ENCODE peak calls at places on chromosomes 5 and 9, in seven cellular contexts. V is cardiac fibroblast, Z is GM13976, U is astrocyte, K is fibroblast of lung, R is heart left ventricle, O is AG09309. G is an unnamed sample.

GRCh38 chr5:18792145-18792544 is 1157.9 kb downstream of the TAF11L14 start:
- DNase-seq in K (peak; percentile 21), R (no peak), Z (no peak), U (peak; percentile 14), O (no peak), V (peak; percentile 1), G (no peak)

GRCh38 chr9:135476981-135477380 is 2.6 kb upstream of the PPP1R26 start:
- DNase-seq in U (peak; percentile 41), K (peak; percentile 44), O (peak; percentile 40), V (no peak), Z (no peak), R (no peak), G (no peak)

GRCh38 chr9:15697459-15697858 is 144.6 kb downstream of the CCDC171 start:
- DNase-seq in O (peak; percentile 39), Z (no peak), K (peak; percentile 89), V (peak; percentile 80), R (no peak), U (peak; percentile 89), G (peak; percentile 93)

GRCh38 chr5:176517053-176517661 is 20.0 kb downstream of the RNF44 start:
- DNase-seq in O (no peak), V (no peak), K (no peak), U (no peak), R (no peak), Z (no peak), G (no peak)

GRCh38 chr5:149938791-149939358 is 5.7 kb downstream of the PDE6A start:
- DNase-seq in R (no peak), U (peak; percentile 89), V (peak; percentile 97), O (peak; percentile 59), Z (no peak), K (peak; percentile 93), G (peak; percentile 94)

GRCh38 chr9:116286287-116286686 is 132.7 kb downstream of the PAPPA start:
- DNase-seq in U (no peak), Z (no peak), K (peak; percentile 27), R (no peak), V (no peak), O (no peak), G (no peak)

GRCh38 chr9:87112656-87113055 is 165.3 kb upstream of the GAS1 start:
- DNase-seq in O (no peak), R (no peak), U (peak; percentile 15), K (peak; percentile 27), Z (no peak), V (peak; percentile 75), G (peak; percentile 8)

GRCh38 chr9:71681708-71682268 is 86.5 kb downstream of the CEMIP2 start:
- DNase-seq in R (no peak), V (peak; percentile 70), O (no peak), K (peak; percentile 93), Z (no peak), U (peak; percentile 88), G (peak; percentile 69)

GRCh38 chr9:105911104-105911911 is 217.0 kb downstream of the TMEM38B start:
- DNase-seq in K (peak; percentile 40), V (no peak), Z (no peak), U (peak; percentile 31), O (no peak), R (no peak), G (no peak)

GRCh38 chr5:178450121-178450631 is 140.0 kb downstream of the COL23A1 start:
- DNase-seq in R (no peak), O (no peak), U (no peak), V (no peak), Z (no peak), K (no peak), G (no peak)

GRCh38 chr9:117028103-117028858 is 341.2 kb downstream of the TRIM32 start:
- DNase-seq in Z (no peak), R (no peak), O (no peak), U (no peak), V (no peak), K (no peak), G (no peak)

GRCh38 chr5:142749321-142749720 is 20.9 kb upstream of the ARHGAP26 start:
- DNase-seq in Z (no peak), R (no peak), U (peak; percentile 73), V (peak; percentile 85), O (peak; percentile 28), K (peak; percentile 81), G (peak; percentile 46)

GRCh38 chr5:17805426-17805825 is 171.2 kb downstream of the TAF11L14 start:
- DNase-seq in R (no peak), V (no peak), Z (no peak), O (no peak), K (peak; percentile 15), U (no peak), G (no peak)

GRCh38 chr9:135471751-135472640 is 7.6 kb upstream of the PPP1R26 start:
- DNase-seq in V (no peak), U (no peak), Z (no peak), R (no peak), K (peak; percentile 15), O (no peak), G (no peak)

GRCh38 chr9:104906441-104907277 is 21.3 kb downstream of the ABCA1 start:
- DNase-seq in U (peak; percentile 81), O (peak; percentile 68), Z (no peak), V (peak; percentile 95), K (peak; percentile 85), R (no peak), G (peak; percentile 85)

GRCh38 chr9:85081963-85082362 is 412.4 kb downstream of the NTRK2 start:
- DNase-seq in Z (no peak), U (no peak), R (no peak), O (no peak), K (no peak), V (no peak), G (no peak)

GRCh38 chr9:124180557-124180956 is 77.2 kb upstream of the NEK6 start:
- DNase-seq in V (peak; percentile 50), R (peak; percentile 34), Z (no peak), O (no peak), U (peak; percentile 12), K (peak; percentile 30), G (peak; percentile 1)

GRCh38 chr5:140725799-140726471 is 25.7 kb downstream of the ZMAT2 start:
- DNase-seq in K (peak; percentile 92), V (peak; percentile 98), O (peak; percentile 79), R (peak; percentile 17), Z (peak; percentile 62), U (peak; percentile 87), G (peak; percentile 97)

GRCh38 chr9:126516936-126517750 is 96.6 kb upstream of the LMX1B start:
- DNase-seq in U (peak; percentile 78), K (peak; percentile 81), O (peak; percentile 52), Z (peak; percentile 63), R (peak; percentile 48), V (peak; percentile 70), G (peak; percentile 78)

GRCh38 chr5:134902071-134902801 is 2.7 kb upstream of the PCBD2 start:
- DNase-seq in K (peak; percentile 8), U (no peak), O (no peak), V (no peak), R (no peak), Z (peak; percentile 74), G (peak; percentile 4)

GRCh38 chr9:35690447-35691324 is 961 bp upstream of the TPM2 start:
- DNase-seq in V (peak; percentile 75), R (peak; percentile 89), K (peak; percentile 83), Z (peak; percentile 71), O (no peak), U (peak; percentile 72), G (peak; percentile 74)

GRCh38 chr9:98584059-98584458 is 124.7 kb downstream of the GABBR2 start:
- DNase-seq in Z (no peak), U (no peak), R (no peak), O (no peak), V (no peak), K (no peak), G (no peak)

GRCh38 chr9:124754289-124754688 is 16.8 kb downstream of the NR6A1 start:
- DNase-seq in U (no peak), R (no peak), V (peak; percentile 53), O (no peak), K (peak; percentile 36), Z (no peak), G (peak; percentile 53)

GRCh38 chr5:172424111-172424490 is 30.2 kb downstream of the SH3PXD2B start:
- DNase-seq in U (no peak), K (peak; percentile 47), V (no peak), Z (no peak), O (no peak), R (no peak), G (no peak)

GRCh38 chr5:160233215-160233614 is 3.9 kb downstream of the FABP6 start:
- DNase-seq in R (no peak), V (no peak), O (no peak), Z (no peak), U (peak; percentile 20), K (peak; percentile 30), G (no peak)

GRCh38 chr9:118992813-118993747 is 376.2 kb downstream of the BRINP1 start:
- DNase-seq in R (no peak), Z (no peak), K (peak; percentile 52), V (no peak), U (peak; percentile 43), O (no peak), G (no peak)

GRCh38 chr9:131670247-131670681 is 69.6 kb downstream of the RAPGEF1 start:
- DNase-seq in K (no peak), U (no peak), O (no peak), R (peak; percentile 82), Z (no peak), V (no peak), G (no peak)

GRCh38 chr9:110099236-110099741 is 108.7 kb downstream of the C9orf152 start:
- DNase-seq in Z (no peak), K (peak; percentile 92), O (peak; percentile 60), V (peak; percentile 87), U (peak; percentile 89), R (no peak), G (peak; percentile 74)

GRCh38 chr5:116361171-116361967 is 213.3 kb downstream of the SEMA6A start:
- DNase-seq in Z (no peak), O (no peak), R (peak; percentile 51), V (peak; percentile 30), U (peak; percentile 8), K (peak; percentile 43), G (no peak)
- TF ChIP-seq CTCF in Z (no peak), O (no peak), R (peak; percentile 50), V (no peak), U (no peak), K (peak; percentile 35), G (no peak)

GRCh38 chr5:40733842-40734563 is 21.8 kb downstream of the TTC33 start:
- DNase-seq in O (no peak), U (no peak), V (no peak), K (no peak), Z (no peak), R (no peak), G (no peak)
- TF ChIP-seq CTCF in O (no peak), U (no peak), V (no peak), K (no peak), Z (no peak), R (no peak), G (no peak)

DNA sequence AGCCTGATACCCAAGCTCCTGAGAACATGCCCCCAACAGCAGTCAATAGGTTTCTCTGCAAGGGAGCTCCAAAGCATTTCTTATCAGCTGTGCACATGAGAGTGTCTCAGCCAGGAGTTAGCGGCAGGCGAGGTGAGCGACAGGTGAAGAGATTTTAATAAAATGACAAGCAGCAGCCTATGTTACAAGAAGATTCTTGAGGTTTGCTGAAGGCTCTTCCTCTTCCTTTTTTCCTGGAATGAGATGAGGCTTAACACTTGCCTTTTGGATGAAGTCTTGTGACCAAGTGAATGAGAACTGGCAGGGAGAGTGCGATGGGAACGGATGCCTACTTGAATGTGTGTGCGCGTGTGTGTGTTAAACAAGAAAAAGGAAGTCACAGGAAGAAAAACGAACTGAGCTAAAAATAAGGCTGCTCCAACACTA is 76.1 kb downstream of the SHB start:
- DNase-seq in O (no peak), Z (no peak), U (no peak), V (no peak), R (no peak), K (no peak), G (no peak)
- TF ChIP-seq CTCF in O (no peak), Z (no peak), U (no peak), V (no peak), R (no peak), K (no peak), G (no peak)

GRCh38 chr5:170338933-170339779 is 41.6 kb upstream of the LCP2 start:
- DNase-seq in K (no peak), O (no peak), V (no peak), Z (peak; percentile 77), R (no peak), U (no peak), G (no peak)
- TF ChIP-seq CTCF in K (no peak), O (no peak), V (no peak), Z (peak; percentile 88), R (peak; percentile 42), U (no peak), G (no peak)